ENCODE peak calls at places on chromosomes 4 and X, in eight cellular contexts. One of them, this sample, is unnamed.
A peak's percentile ranks its signal among the peaks of the same experiment; 100 is the strongest.

GRCh38 chrX:13473666-13474516 is 95.5 kb upstream of the EGFL6 start:
- DNase-seq in HL-60: no peak
- DNase-seq in breast epithelium: no peak
- DNase-seq in prostate gland: no peak
- DNase-seq in suprapubic skin: no peak
- DNase-seq in GM23338: no peak
- DNase-seq in SK-N-SH: no peak
- DNase-seq in transverse colon: no peak
- DNase-seq in this sample: no peak

GRCh38 chrX:143788265-143788664 is 67.7 kb upstream of the SPANXN2 start:
- DNase-seq in HL-60: no peak
- DNase-seq in breast epithelium: no peak
- DNase-seq in prostate gland: no peak
- DNase-seq in suprapubic skin: no peak
- DNase-seq in GM23338: peak; percentile 1
- DNase-seq in SK-N-SH: peak; percentile 8
- DNase-seq in transverse colon: no peak
- DNase-seq in this sample: no peak

GRCh38 chr4:2891294-2891693 is 47.6 kb downstream of the ADD1 start:
- DNase-seq in HL-60: no peak
- DNase-seq in breast epithelium: no peak
- DNase-seq in prostate gland: no peak
- DNase-seq in suprapubic skin: no peak
- DNase-seq in GM23338: no peak
- DNase-seq in SK-N-SH: no peak
- DNase-seq in transverse colon: no peak
- DNase-seq in this sample: no peak

GRCh38 chr4:184825394-184826314 is at the start of gene ACSL1:
- DNase-seq in HL-60: peak; percentile 57
- DNase-seq in breast epithelium: peak; percentile 72
- DNase-seq in prostate gland: peak; percentile 81
- DNase-seq in suprapubic skin: peak; percentile 85
- DNase-seq in GM23338: peak; percentile 79
- DNase-seq in SK-N-SH: peak; percentile 99
- DNase-seq in transverse colon: peak; percentile 76
- DNase-seq in this sample: peak; percentile 97

GRCh38 chrX:1535241-1536041 is 1.5 kb downstream of the P2RY8 start:
- DNase-seq in HL-60: peak; percentile 47
- DNase-seq in breast epithelium: no peak
- DNase-seq in prostate gland: no peak
- DNase-seq in suprapubic skin: peak; percentile 32
- DNase-seq in GM23338: no peak
- DNase-seq in SK-N-SH: no peak
- DNase-seq in transverse colon: peak; percentile 39
- DNase-seq in this sample: peak; percentile 83

GRCh38 chrX:77436682-77437081 is 10.5 kb upstream of the FGF16 start:
- DNase-seq in HL-60: no peak
- DNase-seq in breast epithelium: no peak
- DNase-seq in prostate gland: no peak
- DNase-seq in suprapubic skin: no peak
- DNase-seq in GM23338: no peak
- DNase-seq in SK-N-SH: no peak
- DNase-seq in transverse colon: no peak
- DNase-seq in this sample: no peak

GRCh38 chr4:144696376-144696775 is 50.4 kb downstream of the HHIP start:
- DNase-seq in HL-60: no peak
- DNase-seq in breast epithelium: no peak
- DNase-seq in prostate gland: no peak
- DNase-seq in suprapubic skin: no peak
- DNase-seq in GM23338: no peak
- DNase-seq in SK-N-SH: no peak
- DNase-seq in transverse colon: no peak
- DNase-seq in this sample: no peak

GRCh38 chrX:80335062-80335830 is 85.0 kb upstream of the TENT5D start:
- DNase-seq in HL-60: no peak
- DNase-seq in breast epithelium: peak; percentile 30
- DNase-seq in prostate gland: peak; percentile 46
- DNase-seq in suprapubic skin: no peak
- DNase-seq in GM23338: peak; percentile 85
- DNase-seq in SK-N-SH: peak; percentile 35
- DNase-seq in transverse colon: peak; percentile 64
- DNase-seq in this sample: peak; percentile 62

GRCh38 chrX:150768132-150768485 is 74.9 kb downstream of the MTMR1 start:
- DNase-seq in HL-60: no peak
- DNase-seq in breast epithelium: no peak
- DNase-seq in prostate gland: no peak
- DNase-seq in suprapubic skin: no peak
- DNase-seq in GM23338: no peak
- DNase-seq in SK-N-SH: no peak
- DNase-seq in transverse colon: no peak
- DNase-seq in this sample: no peak

GRCh38 chrX:46407753-46408130 is 137.5 kb downstream of the ZNF674 start:
- DNase-seq in HL-60: no peak
- DNase-seq in breast epithelium: no peak
- DNase-seq in prostate gland: no peak
- DNase-seq in suprapubic skin: no peak
- DNase-seq in GM23338: no peak
- DNase-seq in SK-N-SH: no peak
- DNase-seq in transverse colon: no peak
- DNase-seq in this sample: no peak

GRCh38 chr4:150248181-150248580 is 169.9 kb downstream of the DCLK2 start:
- DNase-seq in HL-60: no peak
- DNase-seq in breast epithelium: no peak
- DNase-seq in prostate gland: no peak
- DNase-seq in suprapubic skin: no peak
- DNase-seq in GM23338: no peak
- DNase-seq in SK-N-SH: no peak
- DNase-seq in transverse colon: no peak
- DNase-seq in this sample: no peak

GRCh38 chrX:69501433-69501832 is 2.7 kb upstream of the NALF2 start:
- DNase-seq in HL-60: no peak
- DNase-seq in breast epithelium: no peak
- DNase-seq in prostate gland: no peak
- DNase-seq in suprapubic skin: no peak
- DNase-seq in GM23338: peak; percentile 76
- DNase-seq in SK-N-SH: no peak
- DNase-seq in transverse colon: no peak
- DNase-seq in this sample: no peak

GRCh38 chrX:10156199-10157031 is at the start of gene CLCN4:
- DNase-seq in HL-60: peak; percentile 57
- DNase-seq in breast epithelium: peak; percentile 37
- DNase-seq in prostate gland: peak; percentile 9
- DNase-seq in suprapubic skin: no peak
- DNase-seq in GM23338: peak; percentile 67
- DNase-seq in SK-N-SH: peak; percentile 41
- DNase-seq in transverse colon: peak; percentile 52
- DNase-seq in this sample: peak; percentile 88

GRCh38 chr4:138838251-138838650 is 177.3 kb upstream of the NOCT start:
- DNase-seq in HL-60: no peak
- DNase-seq in breast epithelium: no peak
- DNase-seq in prostate gland: no peak
- DNase-seq in suprapubic skin: no peak
- DNase-seq in GM23338: no peak
- DNase-seq in SK-N-SH: no peak
- DNase-seq in transverse colon: no peak
- DNase-seq in this sample: no peak

GRCh38 chr4:138843611-138844010 is 172.0 kb upstream of the NOCT start:
- DNase-seq in HL-60: no peak
- DNase-seq in breast epithelium: no peak
- DNase-seq in prostate gland: no peak
- DNase-seq in suprapubic skin: no peak
- DNase-seq in GM23338: peak; percentile 27
- DNase-seq in SK-N-SH: no peak
- DNase-seq in transverse colon: no peak
- DNase-seq in this sample: no peak

GRCh38 chr4:138841341-138841740 is 174.2 kb upstream of the NOCT start:
- DNase-seq in HL-60: no peak
- DNase-seq in breast epithelium: no peak
- DNase-seq in prostate gland: no peak
- DNase-seq in suprapubic skin: no peak
- DNase-seq in GM23338: no peak
- DNase-seq in SK-N-SH: no peak
- DNase-seq in transverse colon: no peak
- DNase-seq in this sample: no peak

GRCh38 chr4:138835833-138836521 is 179.6 kb upstream of the NOCT start:
- DNase-seq in HL-60: no peak
- DNase-seq in breast epithelium: no peak
- DNase-seq in prostate gland: no peak
- DNase-seq in suprapubic skin: no peak
- DNase-seq in GM23338: no peak
- DNase-seq in SK-N-SH: peak; percentile 33
- DNase-seq in transverse colon: peak; percentile 74
- DNase-seq in this sample: no peak

DNA sequence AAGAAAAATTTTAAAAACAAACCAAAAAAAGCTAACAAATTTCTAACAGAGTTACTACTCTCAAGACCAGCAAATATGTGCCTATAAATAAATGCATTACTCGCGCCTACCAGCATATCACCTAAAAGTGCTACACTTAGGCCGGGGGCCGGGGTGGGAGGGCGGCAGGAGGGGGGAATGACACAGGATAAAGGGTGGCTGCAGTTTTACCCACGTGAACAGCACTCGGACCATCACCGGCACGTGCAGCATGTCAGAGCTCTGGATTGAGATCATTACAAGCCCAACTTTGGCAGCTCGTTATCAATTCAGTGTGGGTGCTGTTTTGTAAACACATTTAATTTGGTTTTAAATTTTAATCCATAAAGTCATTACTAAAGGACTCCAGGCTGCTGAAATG is 176.0 kb upstream of the NOCT start:
- DNase-seq in HL-60: no peak
- DNase-seq in breast epithelium: no peak
- DNase-seq in prostate gland: no peak
- DNase-seq in suprapubic skin: no peak
- DNase-seq in GM23338: no peak
- DNase-seq in SK-N-SH: no peak
- DNase-seq in transverse colon: no peak
- DNase-seq in this sample: no peak
- H3K27ac ChIP-seq in HL-60: no peak overlapping the region
- H3K27ac ChIP-seq in breast epithelium: no peak overlapping the region
- H3K27ac ChIP-seq in prostate gland: no peak overlapping the region
- H3K27ac ChIP-seq in suprapubic skin: no peak overlapping the region
- H3K27ac ChIP-seq in GM23338: no peak overlapping the region
- H3K27ac ChIP-seq in SK-N-SH: no peak overlapping the region
- H3K27ac ChIP-seq in transverse colon: no peak overlapping the region
- H3K27ac ChIP-seq in this sample: no peak overlapping the region

GRCh38 chr4:30256105-30256828 is 463.9 kb upstream of the PCDH7 start:
- DNase-seq in HL-60: no peak
- DNase-seq in breast epithelium: no peak
- DNase-seq in prostate gland: no peak
- DNase-seq in suprapubic skin: no peak
- DNase-seq in GM23338: peak; percentile 13
- DNase-seq in SK-N-SH: no peak
- DNase-seq in transverse colon: no peak
- DNase-seq in this sample: no peak
- TF ChIP-seq CTCF in HL-60: no peak
- TF ChIP-seq CTCF in breast epithelium: no peak
- TF ChIP-seq CTCF in prostate gland: no peak
- TF ChIP-seq CTCF in suprapubic skin: no peak
- TF ChIP-seq CTCF in GM23338: peak; percentile 32
- TF ChIP-seq CTCF in SK-N-SH: no peak
- TF ChIP-seq CTCF in transverse colon: no peak
- TF ChIP-seq CTCF in this sample: no peak

GRCh38 chr4:8321220-8321619 is 51.7 kb downstream of the HTRA3 start:
- DNase-seq in HL-60: no peak
- DNase-seq in breast epithelium: no peak
- DNase-seq in prostate gland: no peak
- DNase-seq in suprapubic skin: no peak
- DNase-seq in GM23338: no peak
- DNase-seq in SK-N-SH: no peak
- DNase-seq in transverse colon: no peak
- DNase-seq in this sample: no peak

GRCh38 chr4:8319061-8319460 is 49.5 kb downstream of the HTRA3 start:
- DNase-seq in HL-60: no peak
- DNase-seq in breast epithelium: no peak
- DNase-seq in prostate gland: no peak
- DNase-seq in suprapubic skin: no peak
- DNase-seq in GM23338: no peak
- DNase-seq in SK-N-SH: no peak
- DNase-seq in transverse colon: no peak
- DNase-seq in this sample: peak; percentile 31

GRCh38 chr4:8320386-8320750 is 50.8 kb downstream of the HTRA3 start:
- DNase-seq in HL-60: no peak
- DNase-seq in breast epithelium: no peak
- DNase-seq in prostate gland: no peak
- DNase-seq in suprapubic skin: peak; percentile 22
- DNase-seq in GM23338: peak; percentile 68
- DNase-seq in SK-N-SH: no peak
- DNase-seq in transverse colon: no peak
- DNase-seq in this sample: no peak

GRCh38 chr4:8318509-8318908 is 49.0 kb downstream of the HTRA3 start:
- DNase-seq in HL-60: no peak
- DNase-seq in breast epithelium: no peak
- DNase-seq in prostate gland: no peak
- DNase-seq in suprapubic skin: no peak
- DNase-seq in GM23338: no peak
- DNase-seq in SK-N-SH: no peak
- DNase-seq in transverse colon: no peak
- DNase-seq in this sample: peak; percentile 21

DNA sequence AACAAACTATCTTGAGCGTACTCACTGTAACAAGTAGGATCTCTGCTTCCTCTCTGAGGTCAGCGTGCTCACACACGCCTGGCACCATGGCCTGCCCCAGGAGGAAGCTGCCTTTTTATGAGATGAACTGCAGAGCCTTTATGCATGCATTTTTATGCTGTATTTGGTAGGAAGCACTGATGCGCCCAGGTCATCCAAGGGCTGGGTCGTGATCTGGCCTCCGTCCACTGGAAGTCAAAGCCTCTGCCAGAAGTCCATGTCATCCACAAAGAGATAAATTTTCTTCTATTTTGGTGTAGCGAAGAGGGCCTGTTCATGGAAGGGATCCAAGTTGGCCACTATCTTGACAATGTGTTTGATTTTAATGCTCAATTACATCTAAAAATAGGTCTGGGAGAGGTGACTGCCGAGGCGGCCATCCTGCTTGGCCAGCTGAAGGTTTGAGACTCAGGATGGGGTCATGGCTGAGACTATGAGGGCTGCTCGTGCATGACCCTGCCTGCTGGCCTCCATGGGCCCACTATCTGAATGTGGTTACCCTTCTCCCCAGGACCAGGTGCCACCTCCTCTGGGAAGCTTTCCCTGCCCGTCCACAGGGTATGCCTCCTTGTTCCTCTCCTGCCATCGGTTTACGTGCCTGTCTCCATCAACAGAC is 50.3 kb downstream of the HTRA3 start:
- DNase-seq in HL-60: no peak
- DNase-seq in breast epithelium: no peak
- DNase-seq in prostate gland: peak; percentile 61
- DNase-seq in suprapubic skin: peak; percentile 38
- DNase-seq in GM23338: no peak
- DNase-seq in SK-N-SH: no peak
- DNase-seq in transverse colon: peak; percentile 25
- DNase-seq in this sample: peak; percentile 79
- TF ChIP-seq POLR2AphosphoS5 in HL-60: no peak
- TF ChIP-seq POLR2AphosphoS5 in breast epithelium: no peak
- TF ChIP-seq POLR2AphosphoS5 in prostate gland: peak; percentile 85
- TF ChIP-seq POLR2AphosphoS5 in suprapubic skin: no peak
- TF ChIP-seq POLR2AphosphoS5 in GM23338: no peak
- TF ChIP-seq POLR2AphosphoS5 in SK-N-SH: no peak
- TF ChIP-seq POLR2AphosphoS5 in transverse colon: peak; percentile 76
- TF ChIP-seq POLR2AphosphoS5 in this sample: peak; percentile 75

GRCh38 chr4:67545996-67546356 is 673 bp upstream of the CENPC start:
- DNase-seq in HL-60: no peak
- DNase-seq in breast epithelium: no peak
- DNase-seq in prostate gland: no peak
- DNase-seq in suprapubic skin: no peak
- DNase-seq in GM23338: peak; percentile 8
- DNase-seq in SK-N-SH: peak; percentile 11
- DNase-seq in transverse colon: no peak
- DNase-seq in this sample: no peak
- H3K27ac ChIP-seq in HL-60: peak overlapping the region; percentile 97
- H3K27ac ChIP-seq in breast epithelium: peak overlapping the region; percentile 94
- H3K27ac ChIP-seq in prostate gland: peak overlapping the region; percentile 88
- H3K27ac ChIP-seq in suprapubic skin: peak overlapping the region; percentile 92
- H3K27ac ChIP-seq in GM23338: peak overlapping the region; percentile 75
- H3K27ac ChIP-seq in SK-N-SH: peak overlapping the region; percentile 91
- H3K27ac ChIP-seq in transverse colon: peak overlapping the region; percentile 93
- H3K27ac ChIP-seq in this sample: peak overlapping the region; percentile 95

This sample was measured in spleen.